ENCODE peak calls at places on chromosomes 2 and 18, in six cellular contexts. T is effector memory CD4-positive, alpha-beta T cell; E is HCT116; K is Panc1; H is psoas muscle; P is right lobe of liver. J is an unnamed sample.

GRCh38 chr2:82731824-82732223 is 1727.3 kb downstream of the SUCLG1 start:
- DNase-seq in T (no peak), E (no peak), K (no peak), H (no peak), P (no peak), J (no peak)

GRCh38 chr2:45004569-45005181 is 4.6 kb downstream of the SIX2 start:
- DNase-seq in T (no peak), E (no peak), K (no peak), H (peak; percentile 17), P (no peak), J (no peak)

GRCh38 chr2:4381049-4381448 is 677.7 kb downstream of the DCDC2C start:
- DNase-seq in T (no peak), E (no peak), K (no peak), H (no peak), P (no peak), J (no peak)

GRCh38 chr2:157420771-157421323 is 23.0 kb downstream of the CYTIP start:
- DNase-seq in T (no peak), E (no peak), K (no peak), H (no peak), P (no peak), J (no peak)

GRCh38 chr2:235230809-235231601 is 262.8 kb upstream of the AGAP1 start:
- DNase-seq in T (no peak), E (no peak), K (no peak), H (no peak), P (no peak), J (peak; percentile 58)

GRCh38 chr2:40877734-40878288 is 425.9 kb upstream of the SLC8A1 start:
- DNase-seq in T (no peak), E (no peak), K (no peak), H (no peak), P (no peak), J (no peak)

GRCh38 chr2:136251777-136252477 is 134.0 kb upstream of the CXCR4 start:
- DNase-seq in T (no peak), E (no peak), K (no peak), H (no peak), P (no peak), J (no peak)

GRCh38 chr2:186199029-186199428 is 287.0 kb upstream of the ZC3H15 start:
- DNase-seq in T (no peak), E (no peak), K (no peak), H (no peak), P (no peak), J (no peak)

GRCh38 chr2:176729706-176730569 is 460.7 kb downstream of the MTX2 start:
- DNase-seq in T (no peak), E (no peak), K (no peak), H (no peak), P (peak; percentile 35), J (no peak)

GRCh38 chr2:239804161-239805042 is 220.7 kb downstream of the NDUFA10 start:
- DNase-seq in T (no peak), E (no peak), K (no peak), H (no peak), P (no peak), J (peak; percentile 11)

GRCh38 chr2:218997730-218998129 is 4.5 kb upstream of the CRYBA2 start:
- DNase-seq in T (no peak), E (no peak), K (no peak), H (no peak), P (no peak), J (no peak)

GRCh38 chr2:78682781-78683180 is 342.7 kb upstream of the REG3G start:
- DNase-seq in T (no peak), E (no peak), K (no peak), H (no peak), P (no peak), J (no peak)

GRCh38 chr2:667332-668000 is 9.7 kb downstream of the TMEM18 start:
- DNase-seq in T (no peak), E (peak; percentile 22), K (no peak), H (no peak), P (no peak), J (no peak)

GRCh38 chr2:38115216-38116012 is 39.5 kb upstream of the CYP1B1 start:
- DNase-seq in T (no peak), E (peak; percentile 59), K (peak; percentile 69), H (peak; percentile 76), P (peak; percentile 80), J (peak; percentile 87)

GRCh38 chr2:238892796-238893195 is 44.9 kb downstream of the TWIST2 start:
- DNase-seq in T (no peak), E (no peak), K (no peak), H (no peak), P (no peak), J (no peak)

GRCh38 chr2:182994228-182994912 is 43.9 kb downstream of the NCKAP1 start:
- DNase-seq in T (no peak), E (no peak), K (no peak), H (no peak), P (no peak), J (no peak)

GRCh38 chr18:55018602-55019001 is 59.3 kb upstream of the CCDC68 start:
- DNase-seq in T (no peak), E (no peak), K (no peak), H (no peak), P (no peak), J (no peak)

GRCh38 chr2:218238896-218239295 is 21.9 kb downstream of the ARPC2 start:
- DNase-seq in T (no peak), E (no peak), K (no peak), H (no peak), P (no peak), J (no peak)

GRCh38 chr2:47072018-47072691 is 83.0 kb downstream of the STPG4 start:
- DNase-seq in T (no peak), E (no peak), K (no peak), H (peak; percentile 88), P (peak; percentile 62), J (peak; percentile 93)

GRCh38 chr2:3449106-3449505 is 69.6 kb downstream of the TRAPPC12 start:
- DNase-seq in T (no peak), E (no peak), K (no peak), H (no peak), P (no peak), J (peak; percentile 49)

GRCh38 chr2:69624153-69624552 is 19.4 kb downstream of the AAK1 start:
- DNase-seq in T (no peak), E (no peak), K (no peak), H (no peak), P (no peak), J (no peak)

GRCh38 chr2:124333789-124334188 is 308.7 kb downstream of the CNTNAP5 start:
- DNase-seq in T (no peak), E (no peak), K (no peak), H (no peak), P (no peak), J (no peak)

DNA sequence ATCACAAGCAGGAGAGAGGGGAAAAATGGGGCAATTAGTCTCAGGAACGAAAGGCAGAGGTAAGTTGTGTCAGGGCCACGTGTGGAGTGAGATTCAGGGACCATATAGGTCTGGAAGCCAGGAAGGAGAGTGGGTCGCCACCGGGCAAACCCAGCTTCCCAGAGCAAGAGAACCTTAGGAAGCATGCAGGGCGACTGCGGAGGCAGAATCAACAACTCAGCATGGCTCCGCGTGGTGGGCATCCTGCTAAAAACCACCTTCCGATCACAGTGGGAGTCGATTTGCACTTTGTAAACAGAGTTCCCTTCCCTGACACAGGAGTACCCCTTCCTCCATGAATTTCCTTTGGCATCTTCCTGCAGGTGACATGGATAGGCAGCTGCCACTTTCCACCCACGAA is 114.6 kb downstream of the TTC32 start:
- DNase-seq in T (no peak), E (no peak), K (no peak), H (no peak), P (no peak), J (no peak)
- H3K27ac ChIP-seq in T (no peak overlapping the region), E (no peak overlapping the region), K (no peak overlapping the region), H (no peak overlapping the region), P (no peak overlapping the region), J (no peak overlapping the region)

GRCh38 chr2:7625392-7626138 is 708.4 kb downstream of the RNF144A start:
- DNase-seq in T (no peak), E (no peak), K (no peak), H (no peak), P (no peak), J (no peak)
- H3K4me3 ChIP-seq in T (no peak overlapping the region), E (no peak overlapping the region), K (no peak overlapping the region), H (no peak overlapping the region), P (no peak overlapping the region), J (no peak overlapping the region)

GRCh38 chr2:27715318-27716165 is 51.9 kb downstream of the SLC4A1AP start:
- DNase-seq in T (no peak), E (no peak), K (no peak), H (peak; percentile 69), P (no peak), J (peak; percentile 69)
- H3K4me1 ChIP-seq in T (peaks cover 12% of the 10 kb centered on the region), E (peaks cover 60% of the 10 kb centered on the region), K (peaks cover 18% of the 10 kb centered on the region), H (peaks cover 17% of the 10 kb centered on the region), P (no peaks in the 10 kb centered on the region), J (no peaks in the 10 kb centered on the region)

DNA sequence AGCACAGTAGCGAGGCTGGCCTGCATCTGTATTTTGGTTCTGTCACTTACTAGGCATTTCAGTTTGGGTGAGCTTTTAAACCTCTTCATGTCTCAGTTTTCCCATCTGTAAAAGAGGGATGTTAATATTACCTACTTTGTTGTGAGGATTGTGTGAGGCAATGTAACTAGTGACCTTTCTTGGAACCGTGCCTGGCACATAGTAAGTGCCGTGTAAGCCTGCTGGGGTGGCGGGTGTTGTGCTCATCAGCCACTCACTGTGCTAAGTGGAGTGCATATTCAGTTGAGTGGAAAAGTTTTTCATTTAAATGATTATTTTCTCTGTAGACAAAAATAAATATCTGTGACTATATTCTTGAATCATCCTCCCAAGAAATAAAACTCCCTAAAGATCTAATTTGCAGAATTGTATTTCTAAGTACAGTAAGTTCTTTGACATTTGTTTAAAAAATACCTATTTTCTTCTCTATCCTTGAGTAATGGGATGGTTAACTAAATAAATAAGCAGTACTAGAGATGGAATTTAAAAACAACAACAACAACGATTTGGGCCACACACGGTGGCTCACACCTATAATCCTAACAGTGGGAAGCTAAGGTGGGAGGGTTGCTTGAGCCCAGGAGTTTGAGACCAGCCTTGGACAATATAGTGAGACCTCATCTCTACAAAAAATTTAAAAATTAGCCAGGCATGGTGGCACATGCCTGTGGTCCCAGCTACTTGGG is 56.7 kb downstream of the MALT1 start:
- DNase-seq in T (no peak), E (no peak), K (no peak), H (no peak), P (peak; percentile 25), J (no peak)
- H3K27ac ChIP-seq in T (no peak overlapping the region), E (no peak overlapping the region), K (no peak overlapping the region), H (peak overlapping the region; percentile 63), P (no peak overlapping the region), J (no peak overlapping the region)

DNA sequence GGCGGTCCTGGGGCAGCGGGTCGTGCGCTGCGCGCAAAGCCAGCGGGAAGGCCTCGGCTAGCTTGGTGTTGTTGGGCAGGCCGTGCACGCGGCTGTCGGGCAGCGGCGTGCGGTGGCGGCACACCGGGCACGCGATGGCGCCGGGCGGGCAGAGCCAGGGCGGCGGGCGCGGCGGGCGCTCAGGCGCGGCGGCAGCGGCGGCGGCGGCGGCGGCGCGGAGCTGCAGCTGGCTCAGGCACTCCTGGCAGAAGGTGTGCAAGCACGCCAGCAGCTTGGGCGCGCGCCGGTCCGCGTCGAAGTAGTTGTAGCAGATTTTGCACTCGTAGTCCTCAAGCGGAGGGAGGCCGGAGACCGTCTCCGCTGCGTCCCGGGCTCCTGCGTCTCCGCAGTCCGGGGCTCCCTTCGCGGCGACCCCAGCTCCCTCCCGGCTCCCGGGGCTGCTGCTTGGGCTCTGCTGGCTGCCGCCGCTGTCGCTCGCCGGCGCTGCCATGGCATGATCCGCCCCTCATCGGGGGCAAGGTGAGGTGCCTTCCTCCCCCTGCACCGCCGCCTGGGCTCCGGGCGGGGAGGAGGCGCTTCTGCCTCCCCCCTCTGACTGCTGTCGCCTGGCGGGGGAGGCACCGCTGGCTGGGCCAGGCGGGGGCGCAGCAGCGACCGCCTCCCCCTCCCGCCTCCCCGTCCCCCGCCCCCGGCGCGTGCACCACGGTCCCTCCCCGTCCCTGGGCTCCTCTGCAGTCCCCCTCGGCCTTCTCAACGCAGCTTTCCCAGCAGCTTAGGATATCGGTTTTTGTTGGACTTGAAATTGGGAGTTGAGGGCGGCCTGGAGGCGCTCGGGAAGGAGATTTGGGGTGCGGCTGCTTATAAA is 21.0 kb upstream of the PAX3 start:
- DNase-seq in T (no peak), E (no peak), K (no peak), H (no peak), P (no peak), J (no peak)
- H3K4me3 ChIP-seq in T (peak overlapping the region; percentile 25), E (no peak overlapping the region), K (peak overlapping the region; percentile 43), H (peak overlapping the region; percentile 67), P (peak overlapping the region; percentile 12), J (peak overlapping the region; percentile 43)

J was measured in right atrium auricular region.